ENCODE peak calls at places on chromosomes 13 and 19, in nine cellular contexts. One of them, this sample, is unnamed.

GRCh38 chr19:46616631-46617322 is 8.1 kb downstream of the PTGIR start:
- DNase-seq in lower leg skin: no peak
- DNase-seq in psoas muscle: peak
- DNase-seq in activated CD4-positive, alpha-beta T cell treated with anti-CD3 and anti-CD28 coated beads, Interleukin-2, amount 50 U/mL, for 1 hour: no peak
- DNase-seq in endodermal cell: peak
- DNase-seq in hepatocyte: peak
- DNase-seq in endothelial cell: peak
- DNase-seq in GM23248: peak
- DNase-seq in myocyte: peak
- DNase-seq in this sample: no peak

GRCh38 chr19:10660346-10660745 is 6.2 kb downstream of the ILF3 start:
- DNase-seq in lower leg skin: no peak
- DNase-seq in psoas muscle: no peak
- DNase-seq in activated CD4-positive, alpha-beta T cell treated with anti-CD3 and anti-CD28 coated beads, Interleukin-2, amount 50 U/mL, for 1 hour: no peak
- DNase-seq in endodermal cell: no peak
- DNase-seq in hepatocyte: no peak
- DNase-seq in endothelial cell: no peak
- DNase-seq in GM23248: no peak
- DNase-seq in myocyte: no peak
- DNase-seq in this sample: no peak

GRCh38 chr13:35388979-35389378 is 87.5 kb downstream of the MAB21L1 start:
- DNase-seq in lower leg skin: no peak
- DNase-seq in psoas muscle: no peak
- DNase-seq in activated CD4-positive, alpha-beta T cell treated with anti-CD3 and anti-CD28 coated beads, Interleukin-2, amount 50 U/mL, for 1 hour: no peak
- DNase-seq in endodermal cell: no peak
- DNase-seq in hepatocyte: no peak
- DNase-seq in endothelial cell: no peak
- DNase-seq in GM23248: peak
- DNase-seq in myocyte: no peak
- DNase-seq in this sample: no peak

GRCh38 chr19:7756258-7756657 is 6.8 kb upstream of the CLEC4M start:
- DNase-seq in lower leg skin: no peak
- DNase-seq in psoas muscle: no peak
- DNase-seq in activated CD4-positive, alpha-beta T cell treated with anti-CD3 and anti-CD28 coated beads, Interleukin-2, amount 50 U/mL, for 1 hour: no peak
- DNase-seq in endodermal cell: no peak
- DNase-seq in hepatocyte: no peak
- DNase-seq in endothelial cell: no peak
- DNase-seq in GM23248: no peak
- DNase-seq in myocyte: no peak
- DNase-seq in this sample: no peak

GRCh38 chr13:65926750-65927171 is 1303.4 kb downstream of the PCDH9 start:
- DNase-seq in lower leg skin: no peak
- DNase-seq in psoas muscle: peak
- DNase-seq in activated CD4-positive, alpha-beta T cell treated with anti-CD3 and anti-CD28 coated beads, Interleukin-2, amount 50 U/mL, for 1 hour: no peak
- DNase-seq in endodermal cell: peak
- DNase-seq in hepatocyte: peak
- DNase-seq in endothelial cell: peak
- DNase-seq in GM23248: no peak
- DNase-seq in myocyte: peak
- DNase-seq in this sample: no peak

GRCh38 chr19:28397311-28397710 is 815.6 kb downstream of the UQCRFS1 start:
- DNase-seq in lower leg skin: no peak
- DNase-seq in psoas muscle: no peak
- DNase-seq in activated CD4-positive, alpha-beta T cell treated with anti-CD3 and anti-CD28 coated beads, Interleukin-2, amount 50 U/mL, for 1 hour: no peak
- DNase-seq in endodermal cell: no peak
- DNase-seq in hepatocyte: no peak
- DNase-seq in endothelial cell: no peak
- DNase-seq in GM23248: peak
- DNase-seq in myocyte: no peak
- DNase-seq in this sample: no peak

GRCh38 chr13:80338781-80339577 is 1.9 kb downstream of the SPRY2 start:
- DNase-seq in lower leg skin: peak
- DNase-seq in psoas muscle: peak
- DNase-seq in activated CD4-positive, alpha-beta T cell treated with anti-CD3 and anti-CD28 coated beads, Interleukin-2, amount 50 U/mL, for 1 hour: no peak
- DNase-seq in endodermal cell: peak
- DNase-seq in hepatocyte: peak
- DNase-seq in endothelial cell: peak
- DNase-seq in GM23248: peak
- DNase-seq in myocyte: peak
- DNase-seq in this sample: peak

GRCh38 chr13:28434934-28435333 is 60.0 kb downstream of the FLT1 start:
- DNase-seq in lower leg skin: no peak
- DNase-seq in psoas muscle: no peak
- DNase-seq in activated CD4-positive, alpha-beta T cell treated with anti-CD3 and anti-CD28 coated beads, Interleukin-2, amount 50 U/mL, for 1 hour: no peak
- DNase-seq in endodermal cell: no peak
- DNase-seq in hepatocyte: no peak
- DNase-seq in endothelial cell: no peak
- DNase-seq in GM23248: peak
- DNase-seq in myocyte: no peak
- DNase-seq in this sample: no peak

GRCh38 chr19:7916908-7917291 is 2.3 kb downstream of the TGFBR3L start:
- DNase-seq in lower leg skin: no peak
- DNase-seq in psoas muscle: no peak
- DNase-seq in activated CD4-positive, alpha-beta T cell treated with anti-CD3 and anti-CD28 coated beads, Interleukin-2, amount 50 U/mL, for 1 hour: no peak
- DNase-seq in endodermal cell: no peak
- DNase-seq in hepatocyte: no peak
- DNase-seq in endothelial cell: no peak
- DNase-seq in GM23248: no peak
- DNase-seq in myocyte: no peak
- DNase-seq in this sample: no peak

GRCh38 chr19:15479391-15480345 is at the start of gene PGLYRP2:
- DNase-seq in lower leg skin: no peak
- DNase-seq in psoas muscle: peak
- DNase-seq in activated CD4-positive, alpha-beta T cell treated with anti-CD3 and anti-CD28 coated beads, Interleukin-2, amount 50 U/mL, for 1 hour: no peak
- DNase-seq in endodermal cell: peak
- DNase-seq in hepatocyte: no peak
- DNase-seq in endothelial cell: no peak
- DNase-seq in GM23248: peak
- DNase-seq in myocyte: peak
- DNase-seq in this sample: no peak

GRCh38 chr19:16106121-16106520 is 5.6 kb upstream of the RAB8A start:
- DNase-seq in lower leg skin: no peak
- DNase-seq in psoas muscle: no peak
- DNase-seq in activated CD4-positive, alpha-beta T cell treated with anti-CD3 and anti-CD28 coated beads, Interleukin-2, amount 50 U/mL, for 1 hour: no peak
- DNase-seq in endodermal cell: no peak
- DNase-seq in hepatocyte: no peak
- DNase-seq in endothelial cell: no peak
- DNase-seq in GM23248: peak
- DNase-seq in myocyte: no peak
- DNase-seq in this sample: no peak

GRCh38 chr13:32139251-32139650 is 107.7 kb downstream of the FRY start:
- DNase-seq in lower leg skin: no peak
- DNase-seq in psoas muscle: no peak
- DNase-seq in activated CD4-positive, alpha-beta T cell treated with anti-CD3 and anti-CD28 coated beads, Interleukin-2, amount 50 U/mL, for 1 hour: no peak
- DNase-seq in endodermal cell: no peak
- DNase-seq in hepatocyte: no peak
- DNase-seq in endothelial cell: no peak
- DNase-seq in GM23248: no peak
- DNase-seq in myocyte: no peak
- DNase-seq in this sample: no peak

GRCh38 chr19:40423938-40424337 is 1.9 kb downstream of the SERTAD1 start:
- DNase-seq in lower leg skin: no peak
- DNase-seq in psoas muscle: no peak
- DNase-seq in activated CD4-positive, alpha-beta T cell treated with anti-CD3 and anti-CD28 coated beads, Interleukin-2, amount 50 U/mL, for 1 hour: no peak
- DNase-seq in endodermal cell: no peak
- DNase-seq in hepatocyte: no peak
- DNase-seq in endothelial cell: no peak
- DNase-seq in GM23248: no peak
- DNase-seq in myocyte: no peak
- DNase-seq in this sample: no peak

GRCh38 chr19:13684021-13684420 is 80.3 kb upstream of the MRI1 start:
- DNase-seq in lower leg skin: no peak
- DNase-seq in psoas muscle: no peak
- DNase-seq in activated CD4-positive, alpha-beta T cell treated with anti-CD3 and anti-CD28 coated beads, Interleukin-2, amount 50 U/mL, for 1 hour: no peak
- DNase-seq in endodermal cell: no peak
- DNase-seq in hepatocyte: no peak
- DNase-seq in endothelial cell: no peak
- DNase-seq in GM23248: no peak
- DNase-seq in myocyte: peak
- DNase-seq in this sample: no peak

GRCh38 chr13:66036024-66036614 is 1194.0 kb downstream of the PCDH9 start:
- DNase-seq in lower leg skin: no peak
- DNase-seq in psoas muscle: no peak
- DNase-seq in activated CD4-positive, alpha-beta T cell treated with anti-CD3 and anti-CD28 coated beads, Interleukin-2, amount 50 U/mL, for 1 hour: no peak
- DNase-seq in endodermal cell: no peak
- DNase-seq in hepatocyte: peak
- DNase-seq in endothelial cell: no peak
- DNase-seq in GM23248: no peak
- DNase-seq in myocyte: peak
- DNase-seq in this sample: no peak

GRCh38 chr13:74206061-74206561 is 71.9 kb upstream of the KLF12 start:
- DNase-seq in lower leg skin: no peak
- DNase-seq in psoas muscle: no peak
- DNase-seq in activated CD4-positive, alpha-beta T cell treated with anti-CD3 and anti-CD28 coated beads, Interleukin-2, amount 50 U/mL, for 1 hour: no peak
- DNase-seq in endodermal cell: no peak
- DNase-seq in hepatocyte: no peak
- DNase-seq in endothelial cell: no peak
- DNase-seq in GM23248: peak
- DNase-seq in myocyte: peak
- DNase-seq in this sample: no peak

GRCh38 chr19:39448271-39448670 is 2.9 kb downstream of the SUPT5H start:
- DNase-seq in lower leg skin: no peak
- DNase-seq in psoas muscle: no peak
- DNase-seq in activated CD4-positive, alpha-beta T cell treated with anti-CD3 and anti-CD28 coated beads, Interleukin-2, amount 50 U/mL, for 1 hour: no peak
- DNase-seq in endodermal cell: no peak
- DNase-seq in hepatocyte: no peak
- DNase-seq in endothelial cell: no peak
- DNase-seq in GM23248: peak
- DNase-seq in myocyte: peak
- DNase-seq in this sample: no peak

GRCh38 chr13:42892760-42893159 is 99.3 kb downstream of the EPSTI1 start:
- DNase-seq in lower leg skin: no peak
- DNase-seq in psoas muscle: no peak
- DNase-seq in activated CD4-positive, alpha-beta T cell treated with anti-CD3 and anti-CD28 coated beads, Interleukin-2, amount 50 U/mL, for 1 hour: no peak
- DNase-seq in endodermal cell: no peak
- DNase-seq in hepatocyte: no peak
- DNase-seq in endothelial cell: no peak
- DNase-seq in GM23248: peak
- DNase-seq in myocyte: no peak
- DNase-seq in this sample: no peak

GRCh38 chr19:57907394-57907793 is 9.0 kb downstream of the ZNF417 start:
- DNase-seq in lower leg skin: peak
- DNase-seq in psoas muscle: no peak
- DNase-seq in activated CD4-positive, alpha-beta T cell treated with anti-CD3 and anti-CD28 coated beads, Interleukin-2, amount 50 U/mL, for 1 hour: no peak
- DNase-seq in endodermal cell: no peak
- DNase-seq in hepatocyte: no peak
- DNase-seq in endothelial cell: no peak
- DNase-seq in GM23248: no peak
- DNase-seq in myocyte: no peak
- DNase-seq in this sample: no peak

GRCh38 chr19:33671211-33671610 is 49.5 kb downstream of the CHST8 start:
- DNase-seq in lower leg skin: peak
- DNase-seq in psoas muscle: no peak
- DNase-seq in activated CD4-positive, alpha-beta T cell treated with anti-CD3 and anti-CD28 coated beads, Interleukin-2, amount 50 U/mL, for 1 hour: no peak
- DNase-seq in endodermal cell: no peak
- DNase-seq in hepatocyte: no peak
- DNase-seq in endothelial cell: no peak
- DNase-seq in GM23248: no peak
- DNase-seq in myocyte: no peak
- DNase-seq in this sample: peak

GRCh38 chr19:19403373-19403901 is 2.0 kb upstream of the GATAD2A start:
- DNase-seq in lower leg skin: no peak
- DNase-seq in psoas muscle: peak
- DNase-seq in activated CD4-positive, alpha-beta T cell treated with anti-CD3 and anti-CD28 coated beads, Interleukin-2, amount 50 U/mL, for 1 hour: no peak
- DNase-seq in endodermal cell: no peak
- DNase-seq in hepatocyte: no peak
- DNase-seq in endothelial cell: no peak
- DNase-seq in GM23248: peak
- DNase-seq in myocyte: peak
- DNase-seq in this sample: no peak

GRCh38 chr19:3576696-3577443 is 4.1 kb downstream of the HMG20B start:
- DNase-seq in lower leg skin: no peak
- DNase-seq in psoas muscle: peak
- DNase-seq in activated CD4-positive, alpha-beta T cell treated with anti-CD3 and anti-CD28 coated beads, Interleukin-2, amount 50 U/mL, for 1 hour: no peak
- DNase-seq in endodermal cell: peak
- DNase-seq in hepatocyte: peak
- DNase-seq in endothelial cell: peak
- DNase-seq in GM23248: peak
- DNase-seq in myocyte: no peak
- DNase-seq in this sample: no peak

GRCh38 chr13:103351035-103351828 is 285.0 kb upstream of the SLC10A2 start:
- DNase-seq in lower leg skin: no peak
- DNase-seq in psoas muscle: no peak
- DNase-seq in activated CD4-positive, alpha-beta T cell treated with anti-CD3 and anti-CD28 coated beads, Interleukin-2, amount 50 U/mL, for 1 hour: no peak
- DNase-seq in endodermal cell: peak
- DNase-seq in hepatocyte: peak
- DNase-seq in endothelial cell: no peak
- DNase-seq in GM23248: no peak
- DNase-seq in myocyte: peak
- DNase-seq in this sample: no peak

GRCh38 chr13:46321494-46322225 is 65.4 kb downstream of the RUBCNL start:
- DNase-seq in lower leg skin: no peak
- DNase-seq in psoas muscle: peak
- DNase-seq in activated CD4-positive, alpha-beta T cell treated with anti-CD3 and anti-CD28 coated beads, Interleukin-2, amount 50 U/mL, for 1 hour: peak
- DNase-seq in endodermal cell: peak
- DNase-seq in hepatocyte: peak
- DNase-seq in endothelial cell: peak
- DNase-seq in GM23248: peak
- DNase-seq in myocyte: peak
- DNase-seq in this sample: peak

GRCh38 chr19:46287585-46287984 is 9.3 kb upstream of the HIF3A start:
- DNase-seq in lower leg skin: no peak
- DNase-seq in psoas muscle: no peak
- DNase-seq in activated CD4-positive, alpha-beta T cell treated with anti-CD3 and anti-CD28 coated beads, Interleukin-2, amount 50 U/mL, for 1 hour: no peak
- DNase-seq in endodermal cell: no peak
- DNase-seq in hepatocyte: no peak
- DNase-seq in endothelial cell: no peak
- DNase-seq in GM23248: peak
- DNase-seq in myocyte: no peak
- DNase-seq in this sample: no peak

This sample was measured in right atrium auricular region.